ENCODE peak calls at places on chromosomes 1 and 21, in eight cellular contexts. U, E, R, S, P, L, Y and Z are unnamed samples.

GRCh38 chr1:238052496-238053266 is 162.0 kb upstream of the ZP4 start:
- DNase-seq in U (no peak), E (no peak), R (no peak), S (no peak), P (no peak), L (no peak), Y (no peak), Z (no peak)

GRCh38 chr1:117014209-117014608 is 12.6 kb downstream of the CD101 start:
- DNase-seq in U (no peak), E (no peak), R (no peak), S (no peak), P (no peak), L (no peak), Y (no peak), Z (no peak)

GRCh38 chr1:66334311-66334710 is 199.6 kb upstream of the SGIP1 start:
- DNase-seq in U (no peak), E (no peak), R (no peak), S (no peak), P (no peak), L (no peak), Y (peak; percentile 40), Z (no peak)

GRCh38 chr1:115469703-115470476 is 131.8 kb upstream of the NGF start:
- DNase-seq in U (no peak), E (peak; percentile 67), R (peak; percentile 31), S (peak; percentile 52), P (peak; percentile 47), L (peak; percentile 55), Y (peak; percentile 66), Z (no peak)

GRCh38 chr1:50271968-50272578 is 151.2 kb downstream of the DMRTA2 start:
- DNase-seq in U (no peak), E (peak; percentile 49), R (peak; percentile 4), S (peak; percentile 50), P (no peak), L (no peak), Y (peak; percentile 13), Z (no peak)

GRCh38 chr21:39552856-39553255 is 59.9 kb upstream of the B3GALT5 start:
- DNase-seq in U (no peak), E (no peak), R (no peak), S (no peak), P (no peak), L (no peak), Y (no peak), Z (no peak)

GRCh38 chr1:15134285-15134684 is 19.3 kb upstream of the TMEM51 start:
- DNase-seq in U (no peak), E (no peak), R (no peak), S (no peak), P (no peak), L (no peak), Y (no peak), Z (no peak)

GRCh38 chr1:217138173-217138838 is 415.1 kb upstream of the ESRRG start:
- DNase-seq in U (no peak), E (no peak), R (no peak), S (no peak), P (no peak), L (no peak), Y (peak; percentile 46), Z (no peak)

GRCh38 chr21:35399706-35400105 is 350.6 kb upstream of the RUNX1 start:
- DNase-seq in U (no peak), E (no peak), R (no peak), S (no peak), P (no peak), L (no peak), Y (no peak), Z (no peak)

GRCh38 chr1:117616356-117616755 is 10.5 kb downstream of the TENT5C start:
- DNase-seq in U (no peak), E (peak; percentile 75), R (no peak), S (no peak), P (no peak), L (peak; percentile 40), Y (no peak), Z (peak; percentile 66)

GRCh38 chr1:115475901-115476300 is 137.9 kb upstream of the NGF start:
- DNase-seq in U (no peak), E (no peak), R (no peak), S (no peak), P (no peak), L (no peak), Y (no peak), Z (no peak)

GRCh38 chr1:35334485-35334884 is 66.0 kb downstream of the ZMYM4 start:
- DNase-seq in U (no peak), E (no peak), R (no peak), S (no peak), P (no peak), L (no peak), Y (no peak), Z (no peak)

GRCh38 chr1:118039170-118039569 is 109.6 kb downstream of the WDR3 start:
- DNase-seq in U (no peak), E (no peak), R (no peak), S (no peak), P (no peak), L (no peak), Y (no peak), Z (no peak)

GRCh38 chr1:56389813-56390539 is 189.4 kb downstream of the PLPP3 start:
- DNase-seq in U (no peak), E (no peak), R (no peak), S (no peak), P (no peak), L (no peak), Y (peak; percentile 65), Z (no peak)

DNA sequence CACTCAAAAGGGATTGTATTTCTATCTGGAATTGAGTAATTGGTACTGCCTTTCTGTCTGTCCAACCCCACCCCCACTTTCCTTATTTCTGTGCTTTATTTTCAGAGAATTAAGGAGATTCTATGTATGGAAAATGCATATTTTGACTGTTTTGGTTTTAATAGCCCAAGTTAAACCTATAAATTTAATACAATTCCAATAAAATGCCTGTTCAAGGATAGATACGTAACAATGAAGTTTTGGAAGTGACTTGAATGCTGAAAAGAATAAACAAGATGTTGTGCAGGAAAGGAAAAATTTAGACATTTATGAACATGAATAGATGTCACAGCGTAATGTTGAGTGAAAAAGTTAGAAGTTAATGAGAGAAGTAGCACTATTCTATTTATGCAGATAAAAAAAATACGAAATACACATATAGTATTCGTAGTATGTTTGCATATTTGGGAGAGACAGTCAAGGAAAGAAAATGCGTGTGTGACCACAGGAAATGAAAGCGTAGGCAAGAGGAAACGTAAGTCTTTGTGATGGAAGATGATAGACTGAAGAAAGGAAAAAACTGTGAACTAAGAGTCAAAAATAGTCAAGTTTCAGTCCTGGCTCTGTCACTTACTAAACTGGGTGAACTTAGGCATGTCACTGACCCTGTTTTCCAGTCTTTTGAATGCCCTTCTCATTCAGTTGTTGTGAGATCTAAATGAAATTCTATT is 62.1 kb downstream of the MEF2D start:
- DNase-seq in U (no peak), E (no peak), R (no peak), S (no peak), P (no peak), L (no peak), Y (no peak), Z (no peak)
- H3K27me3 ChIP-seq in U (peaks cover 72% of the 10 kb centered on the region), E (peaks cover 97% of the 10 kb centered on the region), R (no peaks in the 10 kb centered on the region), S (peaks cover 92% of the 10 kb centered on the region), P (peaks cover 25% of the 10 kb centered on the region), L (no peaks in the 10 kb centered on the region), Y (peaks cover 100% of the 10 kb centered on the region), Z (peaks cover 42% of the 10 kb centered on the region)

GRCh38 chr1:239997515-239998311 is 94.0 kb upstream of the FMN2 start:
- DNase-seq in U (peak; percentile 85), E (no peak), R (no peak), S (no peak), P (no peak), L (no peak), Y (peak; percentile 83), Z (no peak)
- TF ChIP-seq CTCF in U (peak; percentile 14), E (no peak), R (no peak), S (peak; percentile 15), P (no peak), L (no peak), Y (peak; percentile 61), Z (no peak)

GRCh38 chr1:54965624-54966340 is 14.6 kb upstream of the TMEM61 start:
- DNase-seq in U (no peak), E (peak; percentile 40), R (peak; percentile 35), S (peak; percentile 94), P (no peak), L (no peak), Y (no peak), Z (peak; percentile 77)
- H3K4me3 ChIP-seq in U (no peak overlapping the region), E (no peak overlapping the region), R (no peak overlapping the region), S (no peak overlapping the region), P (no peak overlapping the region), L (no peak overlapping the region), Y (no peak overlapping the region), Z (no peak overlapping the region)

GRCh38 chr21:36657999-36658398 is 40.9 kb upstream of the SIM2 start:
- DNase-seq in U (no peak), E (no peak), R (no peak), S (no peak), P (no peak), L (no peak), Y (no peak), Z (no peak)

GRCh38 chr21:36654341-36654740 is 44.6 kb upstream of the SIM2 start:
- DNase-seq in U (no peak), E (no peak), R (no peak), S (no peak), P (no peak), L (no peak), Y (no peak), Z (no peak)

GRCh38 chr21:36658926-36659325 is 40.0 kb upstream of the SIM2 start:
- DNase-seq in U (no peak), E (no peak), R (no peak), S (no peak), P (no peak), L (no peak), Y (no peak), Z (no peak)

GRCh38 chr21:36656138-36656537 is 42.8 kb upstream of the SIM2 start:
- DNase-seq in U (no peak), E (no peak), R (no peak), S (no peak), P (no peak), L (no peak), Y (no peak), Z (no peak)

GRCh38 chr21:36654796-36655325 is 44.1 kb upstream of the SIM2 start:
- DNase-seq in U (no peak), E (no peak), R (no peak), S (no peak), P (no peak), L (no peak), Y (no peak), Z (no peak)
- H3K27me3 ChIP-seq in U (peaks cover 2% of the 10 kb centered on the region), E (no peaks in the 10 kb centered on the region), R (no peaks in the 10 kb centered on the region), S (peaks cover 17% of the 10 kb centered on the region), P (no peaks in the 10 kb centered on the region), L (no peaks in the 10 kb centered on the region), Y (no peaks in the 10 kb centered on the region), Z (no peaks in the 10 kb centered on the region)